ENCODE peak calls at places on chromosomes 7 and 10, in four cellular contexts. G is GM12878, Z is K562, Q is IMR-90. I is an unnamed sample.

GRCh38 chr7:74025745-74026144 is 2.2 kb upstream of the ELN start:
- DNase-seq in G (no peak), Z (no peak), Q (no peak), I (no peak)

GRCh38 chr7:44797329-44798258 is 1.1 kb downstream of the PPIA start:
- DNase-seq in G (no peak), Q (peak), Z (peak), I (peak)

GRCh38 chr10:58579011-58579655 is 66.5 kb downstream of the BICC1 start:
- DNase-seq in Z (no peak), G (no peak), Q (no peak), I (no peak)

GRCh38 chr10:119669975-119670640 is 18.9 kb downstream of the BAG3 start:
- DNase-seq in Z (no peak), Q (no peak), G (no peak), I (no peak)

GRCh38 chr7:157076466-157076865 is 62.3 kb upstream of the UBE3C start:
- DNase-seq in Q (no peak), Z (no peak), G (no peak), I (no peak)

GRCh38 chr10:104255244-104255981 is 721 bp downstream of the GSTO1 start:
- DNase-seq in G (no peak), Z (no peak), Q (peak), I (peak)

GRCh38 chr10:3897156-3897555 is 112.1 kb upstream of the KLF6 start:
- DNase-seq in G (no peak), Z (no peak), Q (peak), I (peak)

GRCh38 chr10:131155218-131155902 is 156.2 kb downstream of the TCERG1L start:
- DNase-seq in G (no peak), Z (no peak), Q (no peak), I (no peak)

GRCh38 chr10:96588060-96588554 is 1.3 kb upstream of the TM9SF3 start:
- DNase-seq in G (no peak), Z (no peak), Q (no peak), I (no peak)

GRCh38 chr7:149300751-149301150 is 38.8 kb downstream of the ZNF783 start:
- DNase-seq in G (no peak), Q (no peak), Z (no peak), I (no peak)

GRCh38 chr7:147245274-147245673 is 1128.7 kb downstream of the CNTNAP2 start:
- DNase-seq in Z (peak), G (no peak), Q (peak), I (peak)

GRCh38 chr7:105353752-105354328 is 34.9 kb downstream of the SRPK2 start:
- DNase-seq in Z (peak), G (no peak), Q (no peak), I (no peak)

GRCh38 chr10:132836832-132837540 is 51.0 kb upstream of the NKX6-2 start:
- DNase-seq in Q (peak), Z (peak), G (no peak), I (peak)

GRCh38 chr10:111439034-111439842 is 362.4 kb downstream of the ADRA2A start:
- DNase-seq in G (no peak), Q (no peak), Z (no peak), I (no peak)

GRCh38 chr10:69180525-69181204 is 631 bp downstream of the SUPV3L1 start:
- DNase-seq in Z (peak), G (no peak), Q (peak), I (peak)

GRCh38 chr10:1230592-1231275 is 174.5 kb downstream of the WDR37 start:
- DNase-seq in Q (no peak), Z (no peak), G (no peak), I (no peak)

GRCh38 chr7:128889121-128889520 is 21.4 kb downstream of the KCP start:
- DNase-seq in G (no peak), Z (no peak), Q (no peak), I (no peak)

GRCh38 chr7:22677680-22678079 is 49.3 kb upstream of the IL6 start:
- DNase-seq in G (no peak), Q (no peak), Z (no peak), I (no peak)

GRCh38 chr7:16982640-16983103 is 100.9 kb upstream of the AGR3 start:
- DNase-seq in G (no peak), Q (peak), Z (peak), I (peak)

GRCh38 chr7:92949748-92950147 is 113.4 kb upstream of the CDK6 start:
- DNase-seq in Z (no peak), G (no peak), Q (no peak), I (no peak)

GRCh38 chr10:44830022-44830421 is 81.1 kb upstream of the TMEM72 start:
- DNase-seq in G (no peak), Z (no peak), Q (peak), I (no peak)

GRCh38 chr7:92723205-92723604 is 113.2 kb downstream of the CDK6 start:
- DNase-seq in Z (no peak), Q (peak), G (no peak), I (no peak)

GRCh38 chr7:108813247-108814014 is 243.8 kb downstream of the DNAJB9 start:
- DNase-seq in Q (no peak), G (no peak), Z (no peak), I (peak)

GRCh38 chr7:23462846-23463245 is 7.4 kb downstream of the IGF2BP3 start:
- DNase-seq in G (no peak), Z (peak), Q (peak), I (peak)

GRCh38 chr7:12770227-12770975 is 83.0 kb downstream of the ARL4A start:
- DNase-seq in Q (no peak), Z (no peak), G (no peak), I (no peak)

GRCh38 chr7:39493929-39494328 is 72.3 kb upstream of the YAE1 start:
- DNase-seq in Q (no peak), Z (no peak), G (no peak), I (no peak)

GRCh38 chr7:74183142-74183541 is 9.0 kb downstream of the EIF4H start:
- DNase-seq in G (no peak), Z (no peak), Q (no peak), I (no peak)

GRCh38 chr7:150988230-150989226 is 2.3 kb upstream of the NOS3 start:
- DNase-seq in Q (no peak), G (no peak), Z (peak), I (no peak)

GRCh38 chr7:55065079-55065478 is 46.3 kb downstream of the EGFR start:
- DNase-seq in G (peak), Q (peak), Z (no peak), I (peak)

GRCh38 chr7:151895695-151896485 is 19.0 kb upstream of the PRKAG2 start:
- DNase-seq in Q (no peak), Z (no peak), G (no peak), I (no peak)

GRCh38 chr10:13857465-13857864 is 270.7 kb downstream of the PRPF18 start:
- DNase-seq in Z (no peak), G (no peak), Q (no peak), I (no peak)
- TF ChIP-seq ELK1 in Z (no peak), G (no peak), Q (no peak), I (no peak)

GRCh38 chr10:89666138-89666537 is 21.1 kb upstream of the PANK1 start:
- DNase-seq in Z (no peak), Q (no peak), G (no peak), I (no peak)
- TF ChIP-seq ELK1 in Z (no peak), Q (no peak), G (no peak), I (no peak)

GRCh38 chr10:77289027-77289501 is 348.5 kb downstream of the KCNMA1 start:
- DNase-seq in G (no peak), Z (no peak), Q (no peak), I (no peak)

GRCh38 chr10:77289790-77290189 is 347.8 kb downstream of the KCNMA1 start:
- DNase-seq in G (no peak), Q (no peak), Z (no peak), I (no peak)

GRCh38 chr10:77285529-77286182 is 352.0 kb downstream of the KCNMA1 start:
- DNase-seq in Z (no peak), G (no peak), Q (no peak), I (no peak)

GRCh38 chr10:77286851-77287250 is 350.8 kb downstream of the KCNMA1 start:
- DNase-seq in Z (no peak), Q (no peak), G (no peak), I (no peak)

GRCh38 chr10:77287647-77288120 is 349.9 kb downstream of the KCNMA1 start:
- DNase-seq in Q (no peak), G (no peak), Z (no peak), I (no peak)
- TF ChIP-seq ELK1 in Q (no peak), G (no peak), Z (no peak), I (no peak)

GRCh38 chr7:100044719-100045118 is 4.9 kb upstream of the ZSCAN21 start:
- DNase-seq in Q (no peak), G (peak), Z (no peak), I (no peak)
- TF ChIP-seq ELK1 in Q (no peak), G (no peak), Z (no peak), I (no peak)

DNA sequence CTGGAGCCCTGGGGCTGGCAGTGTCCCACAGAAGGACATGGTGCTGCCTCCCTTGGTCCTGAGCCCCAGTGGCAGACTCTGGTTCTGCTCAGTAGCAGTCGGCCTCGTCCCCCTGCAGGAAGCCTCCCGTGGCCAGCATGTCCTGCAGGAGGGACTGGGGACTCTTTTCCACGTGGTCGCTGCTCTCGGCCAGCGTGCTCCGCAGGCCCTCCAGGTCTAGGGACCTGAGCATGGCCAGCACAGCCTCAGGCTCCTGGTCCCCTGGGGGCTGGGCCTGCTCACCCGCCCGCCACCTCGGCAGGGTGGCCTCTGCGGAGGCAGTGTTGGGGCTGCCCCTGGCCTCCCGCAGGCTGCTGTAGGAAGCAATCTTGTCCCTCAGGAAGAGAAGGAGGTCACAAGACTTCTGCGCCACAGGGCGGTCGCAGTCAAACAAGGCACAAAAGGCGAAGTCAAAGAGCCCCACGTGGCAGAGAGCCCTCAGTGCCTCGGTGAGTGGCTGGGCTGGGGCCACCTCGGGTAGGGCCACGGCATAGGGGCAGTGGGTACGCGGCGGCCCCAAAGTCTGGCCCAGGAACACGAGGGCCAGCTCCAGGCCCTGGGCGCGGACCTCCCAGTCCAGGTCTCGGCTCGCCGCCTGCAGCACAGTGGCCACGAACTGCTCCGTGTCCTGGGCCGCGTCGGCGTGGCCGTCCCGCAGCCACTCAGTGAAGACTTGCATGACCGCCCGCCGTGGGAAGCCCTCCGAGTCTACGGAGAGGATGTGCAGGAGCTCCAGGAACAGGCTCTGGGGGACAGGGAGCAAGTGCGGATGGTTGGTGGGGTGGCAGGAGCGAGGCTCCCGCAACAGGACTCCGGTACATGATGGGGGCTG is 17.1 kb downstream of the BRAT1 start:
- DNase-seq in Z (no peak), Q (no peak), G (no peak), I (no peak)
- TF ChIP-seq ELK1 in Z (no peak), Q (no peak), G (no peak), I (no peak)

I was measured in A549.